ENCODE peak calls at places on chromosomes 16 and 17, in four cellular contexts. W is HCT116, P is tibial nerve, A is uterus. K is an unnamed sample.

GRCh38 chr17:44607836-44608690 is 48.2 kb upstream of the MEIOC start:
- DNase-seq in W (no peak), A (no peak), P (no peak), K (no peak)

GRCh38 chr16:19167710-19168172 is 299 bp upstream of the SYT17 start:
- DNase-seq in A (peak; percentile 47), W (peak; percentile 60), P (no peak), K (peak; percentile 67)

GRCh38 chr16:15403392-15403995 is 7.9 kb downstream of the MPV17L start:
- DNase-seq in P (no peak), W (no peak), A (no peak), K (no peak)

GRCh38 chr17:50290074-50290702 is 15.9 kb downstream of the TMEM92 start:
- DNase-seq in A (peak; percentile 86), W (peak; percentile 29), P (peak; percentile 45), K (peak; percentile 61)

GRCh38 chr16:80875616-80876015 is 71.2 kb upstream of the CDYL2 start:
- DNase-seq in A (no peak), P (no peak), W (no peak), K (no peak)

GRCh38 chr17:7058831-7059447 is 15.0 kb upstream of the SLC16A11 start:
- DNase-seq in W (no peak), A (no peak), P (no peak), K (no peak)

GRCh38 chr16:19555938-19556778 is 655 bp downstream of the VPS35L start:
- DNase-seq in P (no peak), A (no peak), W (peak; percentile 59), K (no peak)

GRCh38 chr17:50488880-50489279 is 10.2 kb downstream of the RSAD1 start:
- DNase-seq in P (no peak), W (no peak), A (no peak), K (no peak)

GRCh38 chr16:29824589-29825144 is 4.4 kb downstream of the MVP start:
- DNase-seq in W (no peak), P (no peak), A (no peak), K (no peak)

GRCh38 chr17:77264617-77265230 is 124.0 kb downstream of the SEC14L1 start:
- DNase-seq in A (no peak), W (no peak), P (no peak), K (no peak)

GRCh38 chr16:83631006-83631405 is 176.8 kb upstream of the HSBP1 start:
- DNase-seq in P (no peak), A (no peak), W (no peak), K (no peak)

GRCh38 chr16:57527027-57527426 is 9.3 kb downstream of the CCDC102A start:
- DNase-seq in P (no peak), A (no peak), W (no peak), K (no peak)

GRCh38 chr17:34235389-34236028 is 19.6 kb upstream of the CCL2 start:
- DNase-seq in W (no peak), P (peak; percentile 61), A (peak; percentile 76), K (peak; percentile 83)

GRCh38 chr17:57794841-57795240 is 49.7 kb upstream of the CCDC182 start:
- DNase-seq in P (no peak), A (no peak), W (no peak), K (no peak)

GRCh38 chr16:85238233-85238647 is 126.0 kb upstream of the CIBAR2 start:
- DNase-seq in W (no peak), A (peak; percentile 91), P (peak; percentile 87), K (peak; percentile 51)

GRCh38 chr17:73203788-73204479 is 11.1 kb downstream of the COG1 start:
- DNase-seq in P (no peak), A (no peak), W (no peak), K (no peak)

GRCh38 chr17:15377200-15377599 is 35.8 kb upstream of the TEKT3 start:
- DNase-seq in W (no peak), P (no peak), A (no peak), K (no peak)

GRCh38 chr17:79990051-79990592 is 45.5 kb downstream of the TBC1D16 start:
- DNase-seq in A (no peak), P (no peak), W (no peak), K (no peak)

GRCh38 chr16:65406076-65406475 is 284.2 kb upstream of the CDH11 start:
- DNase-seq in A (no peak), P (no peak), W (no peak), K (no peak)

GRCh38 chr16:57304169-57305061 is 19.9 kb upstream of the PLLP start:
- DNase-seq in W (no peak), P (no peak), A (peak; percentile 21), K (no peak)

GRCh38 chr16:19113577-19114358 is at the start of gene ITPRIPL2:
- DNase-seq in P (peak; percentile 74), A (peak; percentile 90), W (peak; percentile 79), K (peak; percentile 93)

GRCh38 chr17:66953661-66954060 is 10.8 kb upstream of the CACNG4 start:
- DNase-seq in P (no peak), A (no peak), W (no peak), K (no peak)

GRCh38 chr16:77683845-77684526 is 38.3 kb upstream of the NUDT7 start:
- DNase-seq in A (no peak), W (no peak), P (no peak), K (no peak)

GRCh38 chr17:28550858-28551257 is 1.6 kb downstream of the UNC119 start:
- DNase-seq in P (no peak), W (no peak), A (no peak), K (no peak)

GRCh38 chr17:14372905-14373559 is 72.2 kb downstream of the HS3ST3B1 start:
- DNase-seq in P (no peak), A (no peak), W (no peak), K (no peak)

GRCh38 chr17:49016775-49017463 is 19.7 kb downstream of the IGF2BP1 start:
- DNase-seq in P (no peak), W (peak; percentile 76), A (peak; percentile 37), K (no peak)

GRCh38 chr17:48726182-48726915 is 2.2 kb downstream of the HOXB13 start:
- DNase-seq in P (no peak), A (no peak), W (no peak), K (no peak)

GRCh38 chr16:3518983-3519343 is 18.2 kb downstream of the CLUAP1 start:
- DNase-seq in W (no peak), A (no peak), P (no peak), K (no peak)

GRCh38 chr16:71767060-71767900 is 41.4 kb downstream of the AP1G1 start:
- DNase-seq in A (no peak), P (no peak), W (no peak), K (no peak)
- H3K27ac ChIP-seq in A (no peak overlapping the region), P (no peak overlapping the region), W (no peak overlapping the region), K (no peak overlapping the region)

DNA sequence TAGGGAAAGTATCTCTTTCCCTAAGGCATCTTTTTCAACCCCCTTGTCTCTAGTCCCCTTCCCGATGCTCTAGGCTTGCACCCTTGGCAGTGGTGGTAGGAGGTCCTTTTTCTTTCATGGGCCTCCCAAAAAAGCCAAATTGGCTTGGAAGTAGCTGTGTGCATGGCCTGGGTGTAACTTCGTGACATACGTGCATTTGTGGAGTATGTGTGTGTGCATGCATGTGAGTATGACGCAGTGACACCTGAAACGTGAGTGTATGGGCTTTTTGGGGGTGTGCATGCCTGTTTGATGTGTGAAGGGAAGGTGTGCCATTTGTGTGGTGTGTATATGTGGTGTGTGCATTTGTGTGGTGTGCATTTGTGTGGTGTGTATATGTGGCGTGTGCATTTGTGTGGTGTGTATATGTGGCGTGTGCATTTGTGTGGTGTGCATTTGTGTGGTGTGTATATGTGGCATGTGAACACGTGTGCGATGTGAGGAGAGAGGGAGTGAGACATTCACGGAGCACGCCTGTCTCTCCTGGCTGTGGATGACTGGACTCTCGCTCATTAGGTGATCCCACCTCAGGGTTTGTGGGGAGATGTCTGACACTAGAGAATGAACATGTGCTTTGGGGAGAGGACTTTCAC is 15.7 kb downstream of the IGFBP4 start:
- DNase-seq in P (no peak), A (no peak), W (no peak), K (no peak)
- H3K4me1 ChIP-seq in P (no peaks in the 10 kb centered on the region), A (peaks cover 13% of the 10 kb centered on the region), W (peaks cover 10% of the 10 kb centered on the region), K (peaks cover 91% of the 10 kb centered on the region)

DNA sequence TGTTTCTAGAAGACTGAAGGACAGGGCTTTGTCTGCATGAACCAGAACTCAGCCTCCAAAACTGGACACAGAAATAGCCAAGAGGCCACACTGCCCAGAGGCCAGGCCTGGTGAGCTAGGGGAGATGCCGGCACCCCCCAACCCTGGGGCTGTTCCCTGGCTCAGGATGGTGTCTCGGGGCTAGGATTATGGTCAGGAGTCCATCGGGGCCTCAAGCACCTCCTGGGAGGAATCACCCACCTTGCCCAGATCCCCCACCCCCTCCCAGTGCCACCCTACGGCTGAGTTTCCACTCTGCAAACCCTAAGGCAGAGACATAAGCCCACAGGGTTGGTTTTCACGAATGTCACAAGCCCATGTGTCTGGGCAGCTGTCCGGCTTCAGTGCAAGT is 37.2 kb downstream of the SLC7A5 start:
- DNase-seq in A (no peak), P (no peak), W (no peak), K (no peak)
- H3K36me3 ChIP-seq in A (no peaks in the 10 kb centered on the region), P (no peaks in the 10 kb centered on the region), W (peaks cover 40% of the 10 kb centered on the region), K (no peaks in the 10 kb centered on the region)

GRCh38 chr16:86573215-86573614 is 5.1 kb upstream of the FOXL1 start:
- DNase-seq in A (no peak), W (no peak), P (no peak), K (no peak)
- H3K27ac ChIP-seq in A (no peak overlapping the region), W (no peak overlapping the region), P (peak overlapping the region; percentile 80), K (peak overlapping the region; percentile 88)